ENCODE peak calls at places on chromosomes 2 and 18, in eight cellular contexts. D, A, W, K, H, T, Z and F are unnamed samples.

GRCh38 chr2:158726906-158727592 is 68.1 kb upstream of the DAPL1 start:
- DNase-seq in H (peak; percentile 33), K (no peak), A (no peak), D (no peak), Z (no peak), W (no peak), T (peak; percentile 27), F (no peak)

GRCh38 chr2:149860276-149860921 is 272.8 kb upstream of the MMADHC start:
- DNase-seq in W (no peak), D (no peak), H (peak; percentile 18), T (no peak), Z (no peak), A (no peak), K (no peak), F (peak; percentile 81)

GRCh38 chr2:137893145-137893544 is 71.1 kb upstream of the HNMT start:
- DNase-seq in Z (no peak), D (no peak), W (no peak), A (no peak), K (no peak), H (no peak), T (no peak), F (no peak)

GRCh38 chr2:48965204-48965603 is 189.1 kb downstream of the FSHR start:
- DNase-seq in Z (no peak), T (no peak), W (no peak), A (no peak), K (no peak), D (no peak), H (no peak), F (no peak)

GRCh38 chr2:226869371-226869770 is 33.5 kb downstream of the RHBDD1 start:
- DNase-seq in W (no peak), Z (no peak), K (no peak), H (no peak), D (no peak), A (peak; percentile 28), T (no peak), F (peak; percentile 46)

GRCh38 chr18:13453714-13454113 is 235.2 kb downstream of the LDLRAD4 start:
- DNase-seq in W (no peak), A (no peak), T (no peak), H (no peak), Z (no peak), K (no peak), D (no peak), F (no peak)

GRCh38 chr2:230713331-230714121 is 884 bp downstream of the CAB39 start:
- DNase-seq in D (peak; percentile 60), W (peak; percentile 28), T (peak; percentile 80), A (peak; percentile 54), K (peak; percentile 53), Z (peak; percentile 33), H (peak; percentile 34), F (no peak)

GRCh38 chr2:124524155-124524910 is 499.2 kb downstream of the CNTNAP5 start:
- DNase-seq in K (no peak), D (no peak), Z (no peak), H (no peak), W (no peak), A (no peak), T (no peak), F (no peak)

GRCh38 chr2:6896930-6897759 is 19.6 kb downstream of the RSAD2 start:
- DNase-seq in W (no peak), T (no peak), A (peak; percentile 45), D (no peak), K (no peak), H (no peak), Z (no peak), F (peak; percentile 5)

GRCh38 chr2:8615252-8616083 is 66.4 kb upstream of the ID2 start:
- DNase-seq in Z (no peak), K (no peak), T (no peak), H (no peak), D (no peak), A (no peak), W (no peak), F (no peak)
- TF ChIP-seq CTCF in Z (no peak), K (no peak), T (no peak), H (no peak), D (no peak), A (no peak), W (no peak), F (no peak)

DNA sequence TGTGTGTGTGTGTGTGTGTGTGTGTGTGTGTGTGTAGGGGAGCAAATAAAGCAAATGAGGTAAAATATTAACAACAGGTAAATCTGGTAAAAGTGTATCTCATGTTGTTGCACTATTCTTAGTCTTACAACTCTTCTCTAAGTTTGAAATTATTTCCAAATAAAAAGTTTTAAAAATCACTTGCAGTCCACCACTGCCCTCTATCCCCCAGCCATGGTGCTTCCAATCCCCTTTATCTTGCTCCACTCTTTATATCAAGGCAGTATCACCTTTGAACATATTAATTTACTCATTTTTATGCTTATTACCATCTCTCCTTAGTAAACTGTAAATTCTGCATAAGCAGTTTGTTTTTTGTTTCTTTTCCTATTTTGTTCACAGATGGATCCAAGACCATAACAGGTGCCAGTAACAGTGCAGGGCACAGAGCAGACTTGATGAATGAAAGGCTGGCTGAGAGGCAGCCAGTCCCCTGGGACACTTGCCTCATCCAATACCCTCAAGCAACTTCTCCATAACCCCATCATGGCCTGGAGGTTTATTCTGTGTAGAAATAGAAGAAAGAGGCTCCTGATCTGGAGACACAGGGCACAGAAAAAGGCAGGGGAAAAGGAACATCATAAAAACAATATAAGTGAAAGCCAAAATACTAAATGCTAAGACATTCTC is 67.6 kb downstream of the LDAH start:
- DNase-seq in H (no peak), T (no peak), Z (no peak), W (no peak), D (no peak), A (no peak), K (no peak), F (no peak)
- TF ChIP-seq CTCF in H (no peak), T (peak; percentile 48), Z (no peak), W (no peak), D (no peak), A (peak; percentile 20), K (no peak), F (peak; percentile 42)

GRCh38 chr2:222318026-222318711 is 19.4 kb upstream of the PAX3 start:
- DNase-seq in Z (no peak), T (peak; percentile 91), H (peak; percentile 53), W (no peak), A (peak; percentile 90), K (peak; percentile 76), D (peak; percentile 61), F (peak; percentile 35)
- TF ChIP-seq CTCF in Z (no peak), T (peak; percentile 66), H (peak; percentile 60), W (no peak), A (peak; percentile 26), K (no peak), D (no peak), F (peak; percentile 46)

GRCh38 chr2:50783116-50783515 is 248.8 kb downstream of the NRXN1 start:
- DNase-seq in K (no peak), A (no peak), H (no peak), Z (no peak), T (no peak), D (no peak), W (no peak), F (no peak)
- TF ChIP-seq CTCF in K (no peak), A (no peak), H (no peak), Z (no peak), T (no peak), D (no peak), W (no peak), F (no peak)

GRCh38 chr2:100426384-100426720 is 8.9 kb upstream of the CHST10 start:
- DNase-seq in Z (no peak), W (no peak), K (no peak), D (no peak), H (no peak), A (no peak), T (no peak), F (no peak)

GRCh38 chr2:100425107-100425506 is 7.6 kb upstream of the CHST10 start:
- DNase-seq in W (no peak), A (no peak), H (no peak), D (no peak), K (no peak), Z (no peak), T (no peak), F (no peak)

GRCh38 chr2:100427111-100427510 is 9.6 kb upstream of the CHST10 start:
- DNase-seq in H (no peak), K (no peak), T (no peak), A (no peak), W (no peak), D (no peak), Z (no peak), F (no peak)

GRCh38 chr2:100425573-100426383 is 8.3 kb upstream of the CHST10 start:
- DNase-seq in H (no peak), T (no peak), K (no peak), D (no peak), A (no peak), W (no peak), Z (no peak), F (no peak)

GRCh38 chr2:100427627-100428258 is 10.3 kb upstream of the CHST10 start:
- DNase-seq in D (peak; percentile 71), T (peak; percentile 84), W (peak; percentile 60), K (no peak), Z (peak; percentile 39), A (peak; percentile 76), H (peak; percentile 57), F (no peak)
- TF ChIP-seq CTCF in D (no peak), T (peak; percentile 74), W (peak; percentile 66), K (no peak), Z (peak; percentile 61), A (peak; percentile 55), H (peak; percentile 66), F (peak; percentile 41)

GRCh38 chr2:241601841-241602240 is 35.1 kb downstream of the THAP4 start:
- DNase-seq in K (no peak), Z (no peak), W (no peak), D (peak; percentile 26), H (no peak), T (no peak), A (no peak), F (no peak)

GRCh38 chr2:241598061-241598460 is 38.9 kb downstream of the THAP4 start:
- DNase-seq in D (peak; percentile 53), K (no peak), H (no peak), W (no peak), T (no peak), A (no peak), Z (no peak), F (no peak)

GRCh38 chr2:241595600-241596140 is 37.1 kb downstream of the BOK start:
- DNase-seq in W (no peak), K (no peak), A (peak; percentile 61), T (peak; percentile 92), D (no peak), Z (no peak), H (no peak), F (no peak)

GRCh38 chr2:241597561-241597960 is 39.0 kb downstream of the BOK start:
- DNase-seq in K (no peak), T (no peak), Z (no peak), D (peak; percentile 13), A (no peak), H (no peak), W (no peak), F (no peak)

GRCh38 chr2:241598487-241598886 is 38.5 kb downstream of the THAP4 start:
- DNase-seq in W (no peak), D (peak; percentile 8), T (peak; percentile 63), H (no peak), Z (no peak), K (no peak), A (peak; percentile 59), F (no peak)
- TF ChIP-seq CTCF in W (no peak), D (no peak), T (peak; percentile 50), H (peak; percentile 47), Z (no peak), K (no peak), A (peak; percentile 39), F (peak; percentile 25)